ENCODE peak calls at places on chromosomes 12 and 14, in four cellular contexts. Y, H, I and O are unnamed samples.

GRCh38 chr14:77859934-77860570 is 60.1 kb downstream of the ADCK1 start:
- DNase-seq in I (no peak), Y (no peak), H (no peak), O (no peak)

GRCh38 chr12:25764892-25765291 is 193.6 kb upstream of the RASSF8 start:
- DNase-seq in Y (no peak), H (no peak), I (no peak), O (no peak)

GRCh38 chr12:50220357-50221061 is 53.3 kb upstream of the CERS5 start:
- DNase-seq in Y (no peak), H (no peak), I (peak; percentile 24), O (no peak)

GRCh38 chr12:2291182-2291832 is 238.5 kb downstream of the CACNA1C start:
- DNase-seq in H (no peak), I (peak; percentile 57), Y (peak; percentile 65), O (no peak)

GRCh38 chr12:67452119-67452805 is 183.1 kb downstream of the CAND1 start:
- DNase-seq in H (no peak), Y (no peak), I (no peak), O (no peak)

GRCh38 chr14:79304279-79304678 is 907.0 kb downstream of the DIO2 start:
- DNase-seq in H (no peak), I (no peak), Y (no peak), O (no peak)

GRCh38 chr12:106065506-106065905 is 73.2 kb downstream of the NUAK1 start:
- DNase-seq in H (no peak), Y (no peak), I (no peak), O (no peak)

GRCh38 chr12:81005635-81006034 is 67.9 kb upstream of the LIN7A start:
- DNase-seq in H (no peak), Y (no peak), I (no peak), O (no peak)

GRCh38 chr12:71160585-71160984 is 2.8 kb upstream of the TSPAN8 start:
- DNase-seq in H (no peak), I (no peak), Y (no peak), O (no peak)

GRCh38 chr14:53921027-53921426 is 35.6 kb downstream of the BMP4 start:
- DNase-seq in I (peak; percentile 6), Y (no peak), H (no peak), O (no peak)

GRCh38 chr12:96985515-96986362 is 78.7 kb downstream of the NEDD1 start:
- DNase-seq in Y (no peak), I (peak; percentile 66), H (peak; percentile 17), O (no peak)

GRCh38 chr12:75602111-75602510 is 90.7 kb upstream of the KRR1 start:
- DNase-seq in I (no peak), H (no peak), Y (no peak), O (no peak)

GRCh38 chr12:75883241-75883640 is 148.3 kb downstream of the PHLDA1 start:
- DNase-seq in I (no peak), H (no peak), Y (no peak), O (no peak)

GRCh38 chr12:15979096-15980091 is 68.3 kb downstream of the DERA start:
- DNase-seq in H (no peak), Y (peak; percentile 58), I (peak; percentile 36), O (no peak)

GRCh38 chr14:103543721-103544626 is 15.0 kb downstream of the TRMT61A start:
- DNase-seq in H (no peak), I (peak; percentile 40), Y (no peak), O (peak; percentile 56)

GRCh38 chr12:27260746-27261145 is 16.7 kb downstream of the STK38L start:
- DNase-seq in I (no peak), H (no peak), Y (no peak), O (no peak)

GRCh38 chr14:74586681-74587362 is 25.2 kb downstream of the LTBP2 start:
- DNase-seq in Y (no peak), I (no peak), H (no peak), O (no peak)

GRCh38 chr14:35416108-35416750 is 11.7 kb upstream of the NFKBIA start:
- DNase-seq in I (no peak), Y (no peak), H (no peak), O (no peak)

GRCh38 chr12:51522696-51523095 is 68.3 kb upstream of the SCN8A start:
- DNase-seq in H (no peak), I (no peak), Y (peak; percentile 49), O (no peak)

GRCh38 chr14:50954811-50955372 is 10.6 kb upstream of the PYGL start:
- DNase-seq in H (no peak), Y (no peak), I (peak; percentile 30), O (no peak)

GRCh38 chr14:30710870-30711269 is 88.8 kb downstream of the SCFD1 start:
- DNase-seq in I (no peak), Y (no peak), H (no peak), O (no peak)

GRCh38 chr14:31283568-31284252 is 76.1 kb upstream of the HECTD1 start:
- DNase-seq in H (no peak), I (no peak), Y (no peak), O (no peak)

GRCh38 chr14:39083127-39083526 is 19.9 kb downstream of the SEC23A start:
- DNase-seq in I (no peak), Y (no peak), H (no peak), O (no peak)

GRCh38 chr12:54051916-54052744 is 1.5 kb upstream of the HOXC4 start:
- DNase-seq in Y (no peak), I (no peak), H (no peak), O (no peak)

GRCh38 chr14:91523972-91524371 is 13.9 kb upstream of the PPP4R3A start:
- DNase-seq in Y (no peak), I (no peak), H (no peak), O (no peak)

GRCh38 chr14:104558231-104559042 is 21.1 kb upstream of the C14orf180 start:
- DNase-seq in Y (no peak), H (no peak), I (no peak), O (peak; percentile 4)

GRCh38 chr14:61611880-61612630 is 83.3 kb upstream of the HIF1A start:
- DNase-seq in Y (no peak), I (no peak), H (no peak), O (no peak)

GRCh38 chr14:30283822-30284446 is 275.0 kb upstream of the G2E3 start:
- DNase-seq in H (peak; percentile 27), I (peak; percentile 70), Y (no peak), O (no peak)

GRCh38 chr12:92930421-92930820 is 1.3 kb upstream of the EEA1 start:
- DNase-seq in I (no peak), Y (no peak), H (no peak), O (no peak)

GRCh38 chr14:105856676-105857222 is 330.4 kb downstream of the TMEM121 start:
- DNase-seq in Y (peak; percentile 40), I (no peak), H (no peak), O (no peak)
- H3K9me3 ChIP-seq in Y (no peaks in the 10 kb centered on the region), I (peaks cover 2% of the 10 kb centered on the region), H (no peaks in the 10 kb centered on the region), O (no peaks in the 10 kb centered on the region)

GRCh38 chr12:11813422-11813813 is 163.9 kb downstream of the ETV6 start:
- DNase-seq in I (peak; percentile 16), H (no peak), Y (no peak), O (no peak)
- H3K4me3 ChIP-seq in I (peak overlapping the region; percentile 40), H (peak overlapping the region; percentile 35), Y (no peak overlapping the region), O (peak overlapping the region; percentile 49)

GRCh38 chr14:66395300-66395699 is 90.9 kb upstream of the CCDC196 start:
- DNase-seq in I (no peak), H (no peak), Y (no peak), O (no peak)

GRCh38 chr14:66401447-66402095 is 84.6 kb upstream of the CCDC196 start:
- DNase-seq in Y (no peak), H (no peak), I (peak; percentile 17), O (no peak)

GRCh38 chr14:66403183-66403582 is 83.0 kb upstream of the CCDC196 start:
- DNase-seq in H (no peak), I (peak; percentile 13), Y (no peak), O (no peak)

GRCh38 chr14:66396165-66396564 is 90.0 kb upstream of the CCDC196 start:
- DNase-seq in Y (no peak), H (no peak), I (no peak), O (no peak)

GRCh38 chr14:66398437-66398836 is 87.7 kb upstream of the CCDC196 start:
- DNase-seq in H (no peak), I (no peak), Y (no peak), O (no peak)
- TF ChIP-seq CTCF in H (no peak), I (no peak), Y (no peak), O (no peak)

GRCh38 chr14:85248881-85249635 is 280.9 kb upstream of the FLRT2 start:
- DNase-seq in Y (no peak), I (no peak), H (peak; percentile 40), O (no peak)
- H3K9me3 ChIP-seq in Y (no peaks in the 10 kb centered on the region), I (no peaks in the 10 kb centered on the region), H (no peaks in the 10 kb centered on the region), O (peaks cover 3% of the 10 kb centered on the region)

GRCh38 chr12:6322969-6323339 is 12.5 kb downstream of the PLEKHG6 start:
- DNase-seq in I (no peak), Y (no peak), H (no peak), O (no peak)
- H3K4me3 ChIP-seq in I (no peak overlapping the region), Y (no peak overlapping the region), H (no peak overlapping the region), O (peak overlapping the region; percentile 1)

GRCh38 chr12:47602949-47603558 is 102.8 kb downstream of the RPAP3 start:
- DNase-seq in Y (no peak), I (no peak), H (no peak), O (no peak)
- TF ChIP-seq CTCF in Y (no peak), I (no peak), H (no peak), O (no peak)

DNA sequence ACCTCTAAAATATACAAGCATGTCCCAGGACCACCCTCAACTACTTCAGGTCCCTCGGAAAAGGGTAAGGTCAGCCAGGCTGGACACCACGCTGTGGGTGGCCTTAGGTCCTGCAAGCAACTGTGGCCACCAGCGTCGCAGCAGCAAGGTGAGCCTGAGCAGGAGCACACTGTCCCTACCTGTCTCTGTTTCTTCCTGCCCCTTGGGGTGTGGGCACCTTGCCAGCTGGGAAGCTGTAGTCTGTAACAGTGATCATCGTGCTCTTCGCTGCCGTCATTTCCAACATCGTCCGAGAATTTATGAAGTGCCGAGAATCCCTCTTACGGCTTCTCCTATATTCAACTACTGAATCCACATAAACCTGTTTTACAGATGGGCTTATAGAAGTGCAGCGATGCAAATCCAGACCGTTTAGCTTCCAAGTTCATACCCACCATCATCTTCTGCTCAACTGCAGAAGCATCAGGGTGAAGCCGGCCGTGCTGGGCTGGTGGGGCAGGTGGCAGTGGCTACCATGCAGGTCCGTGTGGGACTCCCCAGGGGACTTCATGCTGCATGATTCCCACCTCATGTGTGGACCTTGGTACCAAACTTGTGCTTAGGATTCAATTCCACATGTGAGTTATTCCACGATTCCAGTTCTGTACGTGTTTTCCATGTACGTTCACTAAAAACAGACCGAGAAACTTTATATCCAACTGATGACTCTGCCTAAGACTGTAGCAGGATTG is 361.3 kb upstream of the SFSWAP start:
- DNase-seq in I (no peak), H (no peak), Y (no peak), O (no peak)
- H3K9me3 ChIP-seq in I (no peaks in the 10 kb centered on the region), H (no peaks in the 10 kb centered on the region), Y (no peaks in the 10 kb centered on the region), O (no peaks in the 10 kb centered on the region)